ENCODE peak calls at places on chromosome 21, in seven cellular contexts. F is dermis blood vessel endothelial cell; U is stimulated activated CD4-positive, alpha-beta T cell treated with anti-CD3 and anti-CD28 coated beads, Interleukin-4, amount 100 ng/mL, for 24 hours; D is activated CD8-positive, alpha-beta T cell treated with anti-CD3 and anti-CD28 coated beads for 36 hours; E is NCI-H2081; G is coronary artery; S is SJSA1. Q is an unnamed sample.

GRCh38 chr21:17264182-17264581 is 248.7 kb upstream of the CXADR start:
- DNase-seq in F (no peak), U (no peak), D (no peak), E (no peak), G (no peak), S (no peak), Q (no peak)

GRCh38 chr21:43938751-43939442 is 73.2 kb upstream of the TRAPPC10 start:
- DNase-seq in F (peak), U (peak), D (peak), E (no peak), G (no peak), S (peak), Q (peak)

GRCh38 chr21:45054927-45055612 is 19.3 kb upstream of the ADARB1 start:
- DNase-seq in F (no peak), U (no peak), D (no peak), E (no peak), G (peak), S (no peak), Q (peak)

GRCh38 chr21:16279658-16280581 is 550.1 kb downstream of the USP25 start:
- DNase-seq in F (peak), U (no peak), D (no peak), E (no peak), G (peak), S (peak), Q (peak)

GRCh38 chr21:37079211-37079824 is 6.3 kb downstream of the TTC3 start:
- DNase-seq in F (no peak), U (peak), D (peak), E (no peak), G (no peak), S (peak), Q (peak)

GRCh38 chr21:35113064-35113463 is 64.0 kb upstream of the RUNX1 start:
- DNase-seq in F (no peak), U (no peak), D (peak), E (no peak), G (no peak), S (no peak), Q (no peak)

GRCh38 chr21:43303240-43304178 is 123.4 kb downstream of the SIK1 start:
- DNase-seq in F (no peak), U (no peak), D (no peak), E (no peak), G (no peak), S (no peak), Q (no peak)

GRCh38 chr21:39453571-39454179 is 1.9 kb downstream of the SH3BGR start:
- DNase-seq in F (no peak), U (no peak), D (no peak), E (no peak), G (no peak), S (no peak), Q (no peak)

GRCh38 chr21:37032877-37033471 is 26.5 kb downstream of the RIPPLY3 start:
- DNase-seq in F (peak), U (no peak), D (peak), E (no peak), G (no peak), S (peak), Q (no peak)

GRCh38 chr21:46404306-46404705 is 54.4 kb upstream of the DIP2A start:
- DNase-seq in F (no peak), U (no peak), D (no peak), E (no peak), G (no peak), S (no peak), Q (no peak)

GRCh38 chr21:14566889-14567288 is 20.8 kb upstream of the SAMSN1 start:
- DNase-seq in F (no peak), U (no peak), D (no peak), E (no peak), G (no peak), S (no peak), Q (no peak)

GRCh38 chr21:38979271-38980196 is 173.8 kb downstream of the ETS2 start:
- DNase-seq in F (no peak), U (no peak), D (peak), E (peak), G (no peak), S (no peak), Q (no peak)

GRCh38 chr21:36141513-36141925 is 6.6 kb downstream of the CBR3 start:
- DNase-seq in F (peak), U (peak), D (peak), E (peak), G (no peak), S (peak), Q (peak)

GRCh38 chr21:17371470-17371869 is 141.4 kb upstream of the CXADR start:
- DNase-seq in F (peak), U (no peak), D (no peak), E (no peak), G (no peak), S (peak), Q (no peak)

GRCh38 chr21:39430457-39430856 is 15.1 kb downstream of the LCA5L start:
- DNase-seq in F (no peak), U (no peak), D (no peak), E (no peak), G (no peak), S (no peak), Q (no peak)

GRCh38 chr21:32819702-32820101 is 48.1 kb upstream of the PAXBP1 start:
- DNase-seq in F (no peak), U (no peak), D (no peak), E (no peak), G (no peak), S (no peak), Q (no peak)

GRCh38 chr21:44419679-44420078 is 35.6 kb upstream of the LRRC3 start:
- DNase-seq in F (no peak), U (no peak), D (no peak), E (no peak), G (no peak), S (no peak), Q (no peak)